ENCODE peak calls at places on chromosomes 7 and 10, in nine cellular contexts. X, F, K, S, O, V, H, Y and W are unnamed samples.

GRCh38 chr7:50205011-50205410 is 99.5 kb upstream of the IKZF1 start:
- DNase-seq in F (no peak), O (no peak), H (no peak), Y (no peak), K (no peak), V (no peak), S (no peak), X (no peak), W (no peak)

GRCh38 chr10:14200645-14201534 is 129.8 kb downstream of the FRMD4A start:
- DNase-seq in X (no peak), Y (peak), V (no peak), O (no peak), K (no peak), S (no peak), H (no peak), F (no peak), W (peak)

GRCh38 chr7:148883233-148884048 is 650 bp downstream of the EZH2 start:
- DNase-seq in H (peak), K (peak), S (peak), Y (peak), F (peak), X (no peak), O (peak), V (peak), W (peak)

GRCh38 chr7:137287651-137288258 is 55.8 kb downstream of the PTN start:
- DNase-seq in V (no peak), X (peak), O (no peak), S (no peak), Y (no peak), H (no peak), F (no peak), K (no peak), W (no peak)

GRCh38 chr7:134472572-134473242 is 13.8 kb upstream of the AKR1B1 start:
- DNase-seq in V (no peak), H (no peak), Y (no peak), S (no peak), O (no peak), X (no peak), F (no peak), K (no peak), W (no peak)

GRCh38 chr10:31929986-31930675 is 1.5 kb upstream of the ARHGAP12 start:
- DNase-seq in V (no peak), H (peak), X (peak), Y (no peak), F (no peak), S (no peak), K (no peak), O (no peak), W (no peak)

GRCh38 chr7:28958235-28958945 is at the start of gene TRIL:
- DNase-seq in S (peak), Y (peak), O (peak), F (peak), H (no peak), X (peak), K (peak), V (peak), W (peak)

GRCh38 chr10:121077331-121077730 is 226.2 kb downstream of the WDR11 start:
- DNase-seq in X (peak), H (no peak), V (no peak), Y (no peak), S (peak), K (no peak), F (no peak), O (no peak), W (no peak)

GRCh38 chr10:33534455-33534854 is 200.0 kb upstream of the NRP1 start:
- DNase-seq in Y (no peak), H (no peak), S (no peak), F (no peak), O (no peak), V (no peak), X (no peak), K (no peak), W (no peak)

GRCh38 chr10:6342091-6342490 is 139.4 kb downstream of the PFKFB3 start:
- DNase-seq in O (no peak), S (no peak), Y (no peak), X (no peak), F (no peak), H (no peak), V (no peak), K (no peak), W (no peak)

GRCh38 chr7:50339990-50340500 is 35.5 kb downstream of the IKZF1 start:
- DNase-seq in H (no peak), V (no peak), Y (no peak), K (peak), S (no peak), F (no peak), O (no peak), X (no peak), W (no peak)

GRCh38 chr7:143299840-143300239 is 11.7 kb downstream of the CASP2 start:
- DNase-seq in K (no peak), F (no peak), Y (peak), H (peak), S (no peak), V (no peak), X (peak), O (no peak), W (peak)

GRCh38 chr10:88062798-88063472 is 199.5 kb downstream of the PTEN start:
- DNase-seq in K (no peak), S (no peak), F (no peak), Y (no peak), O (no peak), V (no peak), H (no peak), X (peak), W (no peak)

GRCh38 chr10:68665841-68666240 is 55.2 kb upstream of the CCAR1 start:
- DNase-seq in H (no peak), O (peak), Y (peak), X (peak), K (no peak), S (no peak), V (no peak), F (no peak), W (no peak)

GRCh38 chr7:104160375-104160774 is 47.4 kb downstream of the ORC5 start:
- DNase-seq in S (no peak), H (no peak), K (no peak), F (no peak), V (no peak), X (peak), Y (no peak), O (no peak), W (no peak)

GRCh38 chr10:27998178-27998953 is 513 bp downstream of the ODAD2 start:
- DNase-seq in F (peak), X (no peak), S (no peak), V (peak), O (no peak), K (peak), H (no peak), Y (peak), W (peak)

GRCh38 chr10:97059006-97059871 is 126.5 kb downstream of the SLIT1 start:
- DNase-seq in K (no peak), S (no peak), Y (no peak), X (no peak), O (no peak), F (no peak), V (no peak), H (no peak), W (no peak)

GRCh38 chr7:101605611-101606010 is 23.5 kb downstream of the MYL10 start:
- DNase-seq in V (no peak), S (no peak), H (no peak), O (no peak), K (no peak), F (no peak), Y (no peak), X (no peak), W (no peak)

GRCh38 chr7:27586825-27587224 is 75.9 kb downstream of the HIBADH start:
- DNase-seq in O (no peak), V (no peak), X (no peak), H (no peak), S (no peak), K (no peak), F (no peak), Y (no peak), W (no peak)

GRCh38 chr7:1175597-1175966 is 15.6 kb upstream of the ZFAND2A start:
- DNase-seq in S (no peak), Y (no peak), V (no peak), X (no peak), O (no peak), K (no peak), F (no peak), H (no peak), W (no peak)

GRCh38 chr7:69078997-69079769 is 519.1 kb upstream of the AUTS2 start:
- DNase-seq in X (peak), K (no peak), F (no peak), H (no peak), V (no peak), S (no peak), Y (no peak), O (no peak), W (no peak)

GRCh38 chr7:4768597-4769569 is 6.5 kb upstream of the AP5Z1 start:
- DNase-seq in S (no peak), H (no peak), V (no peak), X (no peak), F (no peak), Y (no peak), K (no peak), O (no peak), W (no peak)

GRCh38 chr10:21600804-21601512 is 66.9 kb downstream of the MLLT10 start:
- DNase-seq in V (no peak), F (no peak), X (no peak), Y (no peak), H (no peak), O (no peak), K (no peak), S (no peak), W (no peak)

GRCh38 chr7:47375121-47375551 is 206.8 kb downstream of the TNS3 start:
- DNase-seq in X (no peak), F (no peak), H (no peak), Y (no peak), S (no peak), O (peak), K (no peak), V (peak), W (no peak)

GRCh38 chr7:5143935-5144903 is 45.8 kb upstream of the WIPI2 start:
- DNase-seq in F (no peak), X (peak), O (no peak), Y (peak), H (peak), S (no peak), V (no peak), K (no peak), W (no peak)

GRCh38 chr7:137146012-137146455 is 197.5 kb downstream of the PTN start:
- DNase-seq in O (peak), V (no peak), H (no peak), K (no peak), S (no peak), Y (peak), F (no peak), X (peak), W (no peak)

GRCh38 chr10:60480865-60481563 is 91.3 kb upstream of the ANK3 start:
- DNase-seq in V (no peak), H (no peak), O (peak), S (no peak), Y (peak), F (no peak), K (no peak), X (peak), W (no peak)

GRCh38 chr7:93812061-93812460 is 78.5 kb downstream of the TFPI2 start:
- DNase-seq in H (no peak), X (no peak), Y (no peak), O (no peak), F (no peak), V (no peak), S (no peak), K (no peak), W (no peak)

GRCh38 chr10:24882047-24882698 is 70.2 kb downstream of the PRTFDC1 start:
- DNase-seq in K (no peak), H (peak), X (peak), O (no peak), F (no peak), S (no peak), V (no peak), Y (peak), W (no peak)

GRCh38 chr7:102093599-102094001 is 193.1 kb upstream of the SH2B2 start:
- DNase-seq in Y (no peak), H (no peak), V (no peak), O (no peak), F (no peak), X (no peak), S (no peak), K (no peak), W (no peak)